ENCODE peak calls at places on chromosomes 2 and 18, in seven cellular contexts. One of them, this sample, is unnamed.

GRCh38 chr18:76425299-76426101 is 69.5 kb downstream of the ZNF516 start:
- DNase-seq in upper lobe of right lung: no peak
- DNase-seq in thoracic aorta: no peak
- DNase-seq in pancreas: no peak
- DNase-seq in uterus: no peak
- DNase-seq in CD8-positive, alpha-beta T cell: no peak
- DNase-seq in heart left ventricle: no peak
- DNase-seq in this sample: no peak

GRCh38 chr2:48714240-48714639 is 41.3 kb downstream of the LHCGR start:
- DNase-seq in upper lobe of right lung: no peak
- DNase-seq in thoracic aorta: no peak
- DNase-seq in pancreas: no peak
- DNase-seq in uterus: no peak
- DNase-seq in CD8-positive, alpha-beta T cell: no peak
- DNase-seq in heart left ventricle: no peak
- DNase-seq in this sample: no peak

GRCh38 chr2:105553538-105554196 is 154.8 kb upstream of the FHL2 start:
- DNase-seq in upper lobe of right lung: no peak
- DNase-seq in thoracic aorta: no peak
- DNase-seq in pancreas: no peak
- DNase-seq in uterus: no peak
- DNase-seq in CD8-positive, alpha-beta T cell: no peak
- DNase-seq in heart left ventricle: no peak
- DNase-seq in this sample: no peak

GRCh38 chr2:239252433-239253200 is 148.2 kb downstream of the HDAC4 start:
- DNase-seq in upper lobe of right lung: no peak
- DNase-seq in thoracic aorta: no peak
- DNase-seq in pancreas: no peak
- DNase-seq in uterus: no peak
- DNase-seq in CD8-positive, alpha-beta T cell: no peak
- DNase-seq in heart left ventricle: peak
- DNase-seq in this sample: no peak

GRCh38 chr2:159968282-159968900 is 94.0 kb downstream of the PLA2R1 start:
- DNase-seq in upper lobe of right lung: no peak
- DNase-seq in thoracic aorta: no peak
- DNase-seq in pancreas: peak
- DNase-seq in uterus: no peak
- DNase-seq in CD8-positive, alpha-beta T cell: no peak
- DNase-seq in heart left ventricle: peak
- DNase-seq in this sample: no peak

GRCh38 chr2:9251154-9252001 is 44.8 kb downstream of the ASAP2 start:
- DNase-seq in upper lobe of right lung: no peak
- DNase-seq in thoracic aorta: no peak
- DNase-seq in pancreas: no peak
- DNase-seq in uterus: no peak
- DNase-seq in CD8-positive, alpha-beta T cell: no peak
- DNase-seq in heart left ventricle: peak
- DNase-seq in this sample: no peak

GRCh38 chr2:23669413-23670244 is 257.3 kb downstream of the ATAD2B start:
- DNase-seq in upper lobe of right lung: peak
- DNase-seq in thoracic aorta: peak
- DNase-seq in pancreas: peak
- DNase-seq in uterus: peak
- DNase-seq in CD8-positive, alpha-beta T cell: no peak
- DNase-seq in heart left ventricle: peak
- DNase-seq in this sample: no peak

GRCh38 chr18:23958036-23958435 is 56.5 kb upstream of the TTC39C start:
- DNase-seq in upper lobe of right lung: no peak
- DNase-seq in thoracic aorta: peak
- DNase-seq in pancreas: no peak
- DNase-seq in uterus: peak
- DNase-seq in CD8-positive, alpha-beta T cell: no peak
- DNase-seq in heart left ventricle: peak
- DNase-seq in this sample: no peak

GRCh38 chr2:179435021-179435420 is 170.4 kb upstream of the SESTD1 start:
- DNase-seq in upper lobe of right lung: no peak
- DNase-seq in thoracic aorta: no peak
- DNase-seq in pancreas: no peak
- DNase-seq in uterus: no peak
- DNase-seq in CD8-positive, alpha-beta T cell: no peak
- DNase-seq in heart left ventricle: no peak
- DNase-seq in this sample: no peak

GRCh38 chr2:161415467-161416293 is 417 bp upstream of the TBR1 start:
- DNase-seq in upper lobe of right lung: no peak
- DNase-seq in thoracic aorta: no peak
- DNase-seq in pancreas: no peak
- DNase-seq in uterus: no peak
- DNase-seq in CD8-positive, alpha-beta T cell: no peak
- DNase-seq in heart left ventricle: no peak
- DNase-seq in this sample: no peak

GRCh38 chr2:119306196-119306590 is 60.4 kb downstream of the C2orf76 start:
- DNase-seq in upper lobe of right lung: no peak
- DNase-seq in thoracic aorta: no peak
- DNase-seq in pancreas: no peak
- DNase-seq in uterus: no peak
- DNase-seq in CD8-positive, alpha-beta T cell: no peak
- DNase-seq in heart left ventricle: no peak
- DNase-seq in this sample: no peak

GRCh38 chr2:28635251-28635650 is 116.4 kb upstream of the PPP1CB start:
- DNase-seq in upper lobe of right lung: no peak
- DNase-seq in thoracic aorta: peak
- DNase-seq in pancreas: no peak
- DNase-seq in uterus: peak
- DNase-seq in CD8-positive, alpha-beta T cell: no peak
- DNase-seq in heart left ventricle: peak
- DNase-seq in this sample: no peak

GRCh38 chr2:160425394-160425793 is 68.2 kb downstream of the RBMS1 start:
- DNase-seq in upper lobe of right lung: no peak
- DNase-seq in thoracic aorta: no peak
- DNase-seq in pancreas: no peak
- DNase-seq in uterus: no peak
- DNase-seq in CD8-positive, alpha-beta T cell: no peak
- DNase-seq in heart left ventricle: no peak
- DNase-seq in this sample: no peak

GRCh38 chr18:45874501-45875184 is 49.2 kb downstream of the SIGLEC15 start:
- DNase-seq in upper lobe of right lung: no peak
- DNase-seq in thoracic aorta: no peak
- DNase-seq in pancreas: no peak
- DNase-seq in uterus: no peak
- DNase-seq in CD8-positive, alpha-beta T cell: peak
- DNase-seq in heart left ventricle: no peak
- DNase-seq in this sample: no peak

GRCh38 chr2:207792244-207792785 is 22.6 kb upstream of the FZD5 start:
- DNase-seq in upper lobe of right lung: no peak
- DNase-seq in thoracic aorta: no peak
- DNase-seq in pancreas: peak
- DNase-seq in uterus: no peak
- DNase-seq in CD8-positive, alpha-beta T cell: no peak
- DNase-seq in heart left ventricle: no peak
- DNase-seq in this sample: no peak

GRCh38 chr2:98543842-98544241 is 64.5 kb downstream of the COA5 start:
- DNase-seq in upper lobe of right lung: no peak
- DNase-seq in thoracic aorta: no peak
- DNase-seq in pancreas: no peak
- DNase-seq in uterus: no peak
- DNase-seq in CD8-positive, alpha-beta T cell: no peak
- DNase-seq in heart left ventricle: no peak
- DNase-seq in this sample: no peak

GRCh38 chr2:37357053-37357452 is 12.6 kb downstream of the QPCT start:
- DNase-seq in upper lobe of right lung: no peak
- DNase-seq in thoracic aorta: no peak
- DNase-seq in pancreas: no peak
- DNase-seq in uterus: no peak
- DNase-seq in CD8-positive, alpha-beta T cell: no peak
- DNase-seq in heart left ventricle: no peak
- DNase-seq in this sample: no peak

GRCh38 chr18:48996901-48997463 is 46.2 kb upstream of the SMAD7 start:
- DNase-seq in upper lobe of right lung: no peak
- DNase-seq in thoracic aorta: no peak
- DNase-seq in pancreas: no peak
- DNase-seq in uterus: no peak
- DNase-seq in CD8-positive, alpha-beta T cell: no peak
- DNase-seq in heart left ventricle: peak
- DNase-seq in this sample: peak

GRCh38 chr2:11692966-11693521 is 23.0 kb upstream of the NTSR2 start:
- DNase-seq in upper lobe of right lung: no peak
- DNase-seq in thoracic aorta: no peak
- DNase-seq in pancreas: peak
- DNase-seq in uterus: peak
- DNase-seq in CD8-positive, alpha-beta T cell: peak
- DNase-seq in heart left ventricle: peak
- DNase-seq in this sample: peak

GRCh38 chr2:120161190-120161589 is 62.0 kb downstream of the TMEM185B start:
- DNase-seq in upper lobe of right lung: no peak
- DNase-seq in thoracic aorta: no peak
- DNase-seq in pancreas: no peak
- DNase-seq in uterus: no peak
- DNase-seq in CD8-positive, alpha-beta T cell: no peak
- DNase-seq in heart left ventricle: no peak
- DNase-seq in this sample: no peak

GRCh38 chr2:126792993-126793392 is 105.7 kb upstream of the TEX51 start:
- DNase-seq in upper lobe of right lung: no peak
- DNase-seq in thoracic aorta: no peak
- DNase-seq in pancreas: no peak
- DNase-seq in uterus: no peak
- DNase-seq in CD8-positive, alpha-beta T cell: no peak
- DNase-seq in heart left ventricle: no peak
- DNase-seq in this sample: no peak

DNA sequence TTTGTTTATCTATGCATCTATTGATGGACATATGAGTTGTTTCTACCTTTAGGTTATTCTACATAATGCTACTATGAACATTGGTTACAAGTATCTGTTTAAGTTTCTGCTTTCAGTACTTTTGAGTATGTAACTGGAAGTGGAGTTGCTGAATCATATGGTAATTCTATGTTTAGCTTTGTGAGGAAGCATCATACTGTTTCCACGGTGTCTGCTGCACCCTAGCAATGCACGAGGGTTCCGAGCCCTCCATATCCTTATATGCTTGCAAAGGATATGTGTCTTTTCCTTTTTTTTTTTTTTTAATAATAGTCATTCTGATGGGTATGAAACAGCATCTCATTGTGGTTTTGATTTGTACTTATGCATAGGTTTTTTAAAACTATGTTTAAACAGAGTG is 83.7 kb downstream of the FMNL2 start:
- DNase-seq in upper lobe of right lung: no peak
- DNase-seq in thoracic aorta: no peak
- DNase-seq in pancreas: no peak
- DNase-seq in uterus: no peak
- DNase-seq in CD8-positive, alpha-beta T cell: no peak
- DNase-seq in heart left ventricle: no peak
- DNase-seq in this sample: no peak
- H3K27ac ChIP-seq in upper lobe of right lung: no peak
- H3K27ac ChIP-seq in thoracic aorta: no peak
- H3K27ac ChIP-seq in pancreas: no peak
- H3K27ac ChIP-seq in uterus: no peak
- H3K27ac ChIP-seq in CD8-positive, alpha-beta T cell: no peak
- H3K27ac ChIP-seq in heart left ventricle: no peak
- H3K27ac ChIP-seq in this sample: no peak

GRCh38 chr2:20153131-20153851 is 71.6 kb downstream of the SDC1 start:
- DNase-seq in upper lobe of right lung: no peak
- DNase-seq in thoracic aorta: no peak
- DNase-seq in pancreas: no peak
- DNase-seq in uterus: no peak
- DNase-seq in CD8-positive, alpha-beta T cell: no peak
- DNase-seq in heart left ventricle: no peak
- DNase-seq in this sample: no peak
- H3K27ac ChIP-seq in upper lobe of right lung: no peak
- H3K27ac ChIP-seq in thoracic aorta: no peak
- H3K27ac ChIP-seq in pancreas: no peak
- H3K27ac ChIP-seq in uterus: no peak
- H3K27ac ChIP-seq in CD8-positive, alpha-beta T cell: no peak
- H3K27ac ChIP-seq in heart left ventricle: no peak
- H3K27ac ChIP-seq in this sample: no peak

GRCh38 chr2:2754940-2755339 is 423.9 kb upstream of the MYT1L start:
- DNase-seq in upper lobe of right lung: no peak
- DNase-seq in thoracic aorta: no peak
- DNase-seq in pancreas: no peak
- DNase-seq in uterus: no peak
- DNase-seq in CD8-positive, alpha-beta T cell: no peak
- DNase-seq in heart left ventricle: no peak
- DNase-seq in this sample: no peak
- H3K27ac ChIP-seq in upper lobe of right lung: no peak
- H3K27ac ChIP-seq in thoracic aorta: no peak
- H3K27ac ChIP-seq in pancreas: no peak
- H3K27ac ChIP-seq in uterus: no peak
- H3K27ac ChIP-seq in CD8-positive, alpha-beta T cell: no peak
- H3K27ac ChIP-seq in heart left ventricle: no peak
- H3K27ac ChIP-seq in this sample: no peak

GRCh38 chr18:61894751-61895524 is 2.1 kb upstream of the RNF152 start:
- DNase-seq in upper lobe of right lung: no peak
- DNase-seq in thoracic aorta: no peak
- DNase-seq in pancreas: no peak
- DNase-seq in uterus: peak
- DNase-seq in CD8-positive, alpha-beta T cell: no peak
- DNase-seq in heart left ventricle: no peak
- DNase-seq in this sample: no peak

GRCh38 chr18:61896118-61896517 is 3.3 kb upstream of the RNF152 start:
- DNase-seq in upper lobe of right lung: no peak
- DNase-seq in thoracic aorta: no peak
- DNase-seq in pancreas: no peak
- DNase-seq in uterus: no peak
- DNase-seq in CD8-positive, alpha-beta T cell: no peak
- DNase-seq in heart left ventricle: no peak
- DNase-seq in this sample: no peak

GRCh38 chr18:61893304-61893970 is 630 bp upstream of the RNF152 start:
- DNase-seq in upper lobe of right lung: peak
- DNase-seq in thoracic aorta: no peak
- DNase-seq in pancreas: peak
- DNase-seq in uterus: peak
- DNase-seq in CD8-positive, alpha-beta T cell: no peak
- DNase-seq in heart left ventricle: peak
- DNase-seq in this sample: peak

GRCh38 chr18:61892683-61893303 is at the start of gene RNF152:
- DNase-seq in upper lobe of right lung: peak
- DNase-seq in thoracic aorta: no peak
- DNase-seq in pancreas: peak
- DNase-seq in uterus: peak
- DNase-seq in CD8-positive, alpha-beta T cell: no peak
- DNase-seq in heart left ventricle: peak
- DNase-seq in this sample: peak

DNA sequence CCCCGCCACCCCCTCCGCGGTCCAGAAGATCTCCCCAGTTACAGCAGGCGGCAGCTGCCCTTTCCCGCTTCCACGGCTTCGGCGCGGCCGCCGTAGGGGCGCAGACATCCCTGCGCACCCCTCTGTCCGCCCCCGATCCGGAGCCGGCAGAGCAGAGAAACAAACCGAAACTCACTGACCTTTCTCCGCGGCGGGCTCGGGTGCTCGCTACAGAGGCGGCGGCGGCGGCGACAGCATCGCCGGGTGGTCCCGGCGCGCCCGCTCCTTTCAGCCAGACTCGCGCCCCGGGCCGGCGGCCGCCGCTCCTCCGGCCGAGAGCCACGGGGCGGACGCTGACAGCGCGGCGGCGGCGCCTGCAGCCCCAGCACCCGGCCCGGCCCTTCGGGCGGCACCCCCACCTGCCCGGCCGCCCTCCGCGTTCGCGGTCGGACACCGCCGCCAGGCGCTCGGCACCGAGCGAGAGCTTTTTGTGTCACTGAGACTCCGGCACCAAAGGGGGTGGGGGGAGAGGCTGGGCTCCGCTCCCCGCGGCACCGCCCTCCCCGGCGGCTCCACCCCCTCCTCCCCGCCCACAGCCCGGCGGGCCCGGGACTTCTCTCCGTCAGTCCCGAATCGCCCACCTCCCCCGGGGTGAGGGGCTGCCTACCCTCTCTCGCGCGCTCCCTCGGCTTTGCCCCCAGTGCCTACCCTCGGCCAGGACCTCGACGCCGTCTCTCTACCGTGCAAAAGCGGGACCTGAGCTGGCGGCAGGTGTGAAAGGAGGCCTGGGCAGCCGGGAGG is 1.4 kb upstream of the RNF152 start:
- DNase-seq in upper lobe of right lung: peak
- DNase-seq in thoracic aorta: peak
- DNase-seq in pancreas: peak
- DNase-seq in uterus: peak
- DNase-seq in CD8-positive, alpha-beta T cell: peak
- DNase-seq in heart left ventricle: peak
- DNase-seq in this sample: peak
- H3K27ac ChIP-seq in upper lobe of right lung: peak
- H3K27ac ChIP-seq in thoracic aorta: peak
- H3K27ac ChIP-seq in pancreas: peak
- H3K27ac ChIP-seq in uterus: peak
- H3K27ac ChIP-seq in CD8-positive, alpha-beta T cell: no peak
- H3K27ac ChIP-seq in heart left ventricle: peak
- H3K27ac ChIP-seq in this sample: no peak